ENCODE peak calls at places on chromosomes 1 and 21, in seven cellular contexts. S is heart left ventricle; U is Peyer's patch; R is heart right ventricle; H is left ventricle myocardium inferior; V is body of pancreas; Z is CD8-positive, alpha-beta T cell. E is an unnamed sample. For H3K4me1, the result is how much of the 10 kb centered on the place peaks cover.

GRCh38 chr1:26921126-26921461 is 449 bp upstream of the NUDC start:
- DNase-seq in Z (no peak), H (no peak), V (no peak), S (no peak), R (no peak), U (no peak), E (no peak)

GRCh38 chr21:42404534-42404933 is 832 bp downstream of the UBASH3A start:
- DNase-seq in R (no peak), S (no peak), H (no peak), U (no peak), Z (no peak), V (no peak), E (no peak)

GRCh38 chr21:15446193-15446592 is 283.6 kb upstream of the USP25 start:
- DNase-seq in S (no peak), U (no peak), R (no peak), Z (no peak), V (no peak), H (no peak), E (peak)

GRCh38 chr1:36536727-36537126 is 54.0 kb upstream of the CSF3R start:
- DNase-seq in H (no peak), S (no peak), U (peak), V (no peak), R (no peak), Z (no peak), E (no peak)

GRCh38 chr1:54486864-54487263 is 61.2 kb upstream of the ACOT11 start:
- DNase-seq in U (no peak), H (no peak), V (no peak), R (no peak), S (peak), Z (no peak), E (no peak)

GRCh38 chr21:31727181-31727580 is 4.7 kb downstream of the SCAF4 start:
- DNase-seq in H (no peak), Z (no peak), U (no peak), S (no peak), R (no peak), V (no peak), E (no peak)

GRCh38 chr1:203287109-203287893 is 18.0 kb upstream of the BTG2 start:
- DNase-seq in U (peak), H (peak), R (peak), V (peak), Z (peak), S (peak), E (peak)

GRCh38 chr1:109048335-109048734 is 6.4 kb upstream of the WDR47 start:
- DNase-seq in Z (no peak), H (no peak), U (no peak), R (no peak), V (no peak), S (no peak), E (no peak)

GRCh38 chr1:94599090-94599813 is 57.7 kb upstream of the F3 start:
- DNase-seq in U (no peak), R (peak), H (no peak), S (peak), Z (no peak), V (peak), E (no peak)

GRCh38 chr1:145985502-145986439 is 10.6 kb downstream of the TXNIP start:
- DNase-seq in V (peak), H (peak), U (no peak), R (peak), S (peak), Z (no peak), E (peak)

GRCh38 chr1:193538690-193539089 is 352.3 kb upstream of the B3GALT2 start:
- DNase-seq in S (no peak), R (no peak), U (no peak), H (no peak), V (no peak), Z (no peak), E (no peak)
- H3K27ac ChIP-seq in S (no peak), R (no peak), U (no peak), H (no peak), V (no peak), Z (no peak), E (no peak)

GRCh38 chr1:31695327-31695726 is 8.5 kb downstream of the COL16A1 start:
- DNase-seq in U (no peak), S (no peak), V (no peak), Z (no peak), H (no peak), R (no peak), E (no peak)

GRCh38 chr1:31694069-31694909 is 9.5 kb downstream of the COL16A1 start:
- DNase-seq in Z (no peak), S (no peak), R (no peak), H (no peak), U (no peak), V (no peak), E (no peak)

GRCh38 chr1:31697369-31697984 is 6.3 kb downstream of the COL16A1 start:
- DNase-seq in U (no peak), S (no peak), Z (no peak), V (no peak), H (no peak), R (no peak), E (no peak)

GRCh38 chr1:31696246-31696645 is 7.6 kb downstream of the COL16A1 start:
- DNase-seq in S (peak), V (peak), U (no peak), R (no peak), H (no peak), Z (no peak), E (no peak)

DNA sequence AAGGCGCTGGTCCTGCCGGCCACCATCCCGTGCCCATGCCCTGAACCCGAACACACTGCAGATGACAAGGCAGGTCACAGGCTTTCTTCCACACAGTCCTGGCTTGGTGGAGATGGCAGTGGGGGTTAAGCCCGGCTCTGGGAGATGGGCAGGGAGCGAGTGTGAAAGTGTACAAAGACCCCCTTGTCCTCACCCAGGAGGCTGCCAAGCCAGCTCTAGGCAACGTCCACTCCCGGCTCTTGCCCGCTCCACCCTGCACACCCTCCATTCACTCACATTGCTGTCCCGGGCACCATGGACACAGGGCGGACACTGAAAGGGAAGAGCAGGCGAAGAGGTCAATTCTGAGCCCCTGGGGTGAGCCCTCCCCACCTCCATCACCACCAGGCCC is 8.9 kb downstream of the COL16A1 start:
- DNase-seq in Z (no peak), R (no peak), H (no peak), U (no peak), S (no peak), V (no peak), E (no peak)
- H3K4me3 ChIP-seq in Z (no peak), R (no peak), H (no peak), U (no peak), S (no peak), V (no peak), E (no peak)

GRCh38 chr21:41346758-41347157 is 15.1 kb upstream of the MX2 start:
- DNase-seq in R (no peak), V (no peak), S (no peak), U (no peak), H (no peak), Z (no peak), E (no peak)
- H3K4me1 ChIP-seq in R (under half), V (under half), S (under half), U (under half), H (under half), Z (under half), E (under half)

DNA sequence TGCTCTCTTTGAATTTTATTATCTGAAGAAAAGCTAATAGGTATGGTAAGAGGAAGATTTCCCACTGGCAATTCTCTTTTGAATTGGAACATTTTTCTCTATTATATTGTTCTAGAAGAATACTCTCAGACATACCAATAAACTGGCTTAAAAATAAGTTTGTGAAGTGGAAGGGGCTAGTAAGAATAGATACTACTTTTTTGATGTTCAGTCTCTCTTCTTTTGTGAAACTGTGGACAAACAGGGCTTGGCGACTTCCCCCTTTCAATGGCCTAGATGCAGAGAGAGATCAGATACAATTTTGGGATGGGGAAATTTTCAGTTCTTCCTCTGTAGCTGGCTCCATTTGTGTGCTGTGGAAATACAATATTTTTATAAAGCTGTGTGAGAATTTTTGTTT is 2.5 kb downstream of the PBX1 start:
- DNase-seq in R (no peak), V (no peak), S (no peak), H (no peak), U (no peak), Z (no peak), E (no peak)
- H3K27ac ChIP-seq in R (peak), V (no peak), S (peak), H (peak), U (peak), Z (no peak), E (peak)

DNA sequence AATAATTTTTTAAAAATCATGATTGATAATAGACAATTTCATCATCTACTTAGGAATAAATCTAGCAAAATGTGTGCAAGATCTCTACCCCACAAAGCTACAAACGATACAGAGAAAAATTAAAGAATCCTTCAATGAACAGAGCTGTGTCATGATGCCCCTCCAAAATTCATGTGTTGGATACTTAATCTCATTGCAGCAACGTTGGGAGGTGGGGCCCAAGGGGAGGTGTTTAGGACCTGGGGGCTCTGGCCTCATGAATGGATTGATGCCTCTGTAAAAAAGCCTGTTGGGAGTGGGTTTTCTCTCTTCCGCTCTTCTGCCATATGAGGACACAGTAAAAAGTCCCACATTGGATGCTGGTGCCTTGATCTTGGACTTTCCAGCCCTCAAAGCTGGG is 54.9 kb downstream of the PRSS38 start:
- DNase-seq in R (no peak), V (no peak), U (no peak), H (no peak), S (no peak), Z (no peak), E (no peak)
- H3K4me3 ChIP-seq in R (no peak), V (no peak), U (no peak), H (no peak), S (no peak), Z (no peak), E (no peak)

GRCh38 chr1:6425671-6426070 is 1.1 kb downstream of the ESPN start:
- DNase-seq in R (no peak), S (no peak), Z (no peak), U (no peak), V (no peak), H (no peak), E (no peak)

GRCh38 chr1:6424619-6425593 is at the start of gene ESPN:
- DNase-seq in V (no peak), Z (no peak), R (no peak), S (no peak), U (no peak), H (no peak), E (no peak)

GRCh38 chr1:6426321-6426971 is 1.9 kb downstream of the ESPN start:
- DNase-seq in R (no peak), H (no peak), V (no peak), U (no peak), Z (no peak), S (no peak), E (no peak)

GRCh38 chr1:6423321-6423999 is 1.1 kb upstream of the ESPN start:
- DNase-seq in Z (peak), U (peak), H (no peak), S (no peak), V (peak), R (no peak), E (peak)

GRCh38 chr1:6424000-6424565 is 493 bp upstream of the ESPN start:
- DNase-seq in V (no peak), S (no peak), R (no peak), U (no peak), Z (no peak), H (no peak), E (no peak)
- H3K4me1 ChIP-seq in V (under half), S (under half), R (under half), U (half or more), Z (under half), H (under half), E (under half)

GRCh38 chr1:2258122-2258812 is 30.1 kb downstream of the SKI start:
- DNase-seq in R (no peak), U (no peak), Z (no peak), H (no peak), V (no peak), S (no peak), E (no peak)

GRCh38 chr1:2255420-2256369 is 27.6 kb downstream of the SKI start:
- DNase-seq in V (no peak), R (no peak), U (no peak), S (no peak), Z (peak), H (no peak), E (peak)

GRCh38 chr1:2255047-2255419 is 26.9 kb downstream of the SKI start:
- DNase-seq in Z (no peak), U (no peak), H (no peak), R (no peak), V (no peak), S (no peak), E (no peak)

GRCh38 chr1:2257245-2257627 is 29.1 kb downstream of the SKI start:
- DNase-seq in U (peak), S (peak), H (peak), R (no peak), Z (no peak), V (no peak), E (peak)

GRCh38 chr1:2256430-2257244 is 28.5 kb downstream of the SKI start:
- DNase-seq in Z (no peak), R (no peak), S (no peak), V (no peak), H (no peak), U (peak), E (no peak)
- H3K27ac ChIP-seq in Z (peak), R (peak), S (peak), V (no peak), H (peak), U (peak), E (peak)